ENCODE peak calls at places on chromosomes 11 and 22, in eight cellular contexts. M is HFF-Myc, T is Calu3, J is nephron progenitor cell, S is K562, L is neural crest cell, C is stomach, U is kidney. D is an unnamed sample.

GRCh38 chr11:110173775-110174644 is 80.8 kb downstream of the ZC3H12C start:
- DNase-seq in M (peak), T (peak), J (peak), S (peak), L (peak), C (peak), U (no peak), D (no peak)

GRCh38 chr11:2736577-2737225 is 36.9 kb upstream of the KCNQ1OT1 start:
- DNase-seq in M (no peak), T (no peak), J (no peak), S (no peak), L (no peak), C (no peak), U (peak), D (no peak)

GRCh38 chr11:114053406-114053805 is 6.1 kb upstream of the ZBTB16 start:
- DNase-seq in M (no peak), T (no peak), J (no peak), S (no peak), L (no peak), C (no peak), U (no peak), D (no peak)

GRCh38 chr11:94880216-94880615 is 93.1 kb downstream of the CWC15 start:
- DNase-seq in M (no peak), T (no peak), J (no peak), S (no peak), L (no peak), C (no peak), U (no peak), D (no peak)

GRCh38 chr11:2911088-2912037 is 17.9 kb downstream of the PHLDA2 start:
- DNase-seq in M (no peak), T (no peak), J (no peak), S (no peak), L (no peak), C (no peak), U (no peak), D (no peak)

GRCh38 chr22:22123118-22123959 is 121.2 kb upstream of the VPREB1 start:
- DNase-seq in M (no peak), T (no peak), J (no peak), S (no peak), L (no peak), C (no peak), U (no peak), D (no peak)

GRCh38 chr11:30197869-30198268 is 32.9 kb upstream of the FSHB start:
- DNase-seq in M (no peak), T (no peak), J (no peak), S (no peak), L (no peak), C (no peak), U (no peak), D (no peak)

GRCh38 chr22:39907035-39907434 is 6.2 kb downstream of the GRAP2 start:
- DNase-seq in M (no peak), T (no peak), J (no peak), S (no peak), L (no peak), C (no peak), U (no peak), D (no peak)

GRCh38 chr11:2094354-2095197 is 44.6 kb downstream of the IGF2 start:
- DNase-seq in M (no peak), T (no peak), J (no peak), S (no peak), L (no peak), C (no peak), U (peak), D (no peak)

GRCh38 chr11:10926801-10927200 is 68.9 kb upstream of the ZBED5 start:
- DNase-seq in M (no peak), T (no peak), J (no peak), S (no peak), L (no peak), C (no peak), U (no peak), D (no peak)

GRCh38 chr11:76232026-76232665 is 25.8 kb upstream of the WNT11 start:
- DNase-seq in M (no peak), T (no peak), J (no peak), S (peak), L (no peak), C (no peak), U (peak), D (no peak)

GRCh38 chr11:64355078-64355940 is 3.7 kb upstream of the RPS6KA4 start:
- DNase-seq in M (peak), T (peak), J (peak), S (peak), L (peak), C (peak), U (peak), D (no peak)

GRCh38 chr11:8688414-8689362 is 6.1 kb downstream of the RPL27A start:
- DNase-seq in M (peak), T (peak), J (peak), S (peak), L (peak), C (peak), U (peak), D (peak)

GRCh38 chr22:19998991-19999820 is 17.4 kb downstream of the ARVCF start:
- DNase-seq in M (no peak), T (no peak), J (no peak), S (peak), L (no peak), C (no peak), U (peak), D (no peak)

GRCh38 chr11:118841469-118842222 is 42.0 kb upstream of the CXCR5 start:
- DNase-seq in M (no peak), T (no peak), J (no peak), S (no peak), L (no peak), C (no peak), U (no peak), D (no peak)

GRCh38 chr11:69721745-69722144 is 17.9 kb upstream of the FGF19 start:
- DNase-seq in M (no peak), T (peak), J (no peak), S (no peak), L (no peak), C (no peak), U (no peak), D (no peak)

GRCh38 chr11:74570266-74571061 is 21.9 kb upstream of the POLD3 start:
- DNase-seq in M (no peak), T (peak), J (peak), S (peak), L (peak), C (peak), U (no peak), D (no peak)

GRCh38 chr11:101211407-101211975 is 81.9 kb upstream of the PGR start:
- DNase-seq in M (no peak), T (no peak), J (no peak), S (no peak), L (no peak), C (no peak), U (no peak), D (no peak)

GRCh38 chr22:24727218-24727851 is 47.2 kb downstream of the PIWIL3 start:
- DNase-seq in M (peak), T (peak), J (no peak), S (peak), L (no peak), C (peak), U (no peak), D (no peak)

GRCh38 chr22:42142771-42143461 is 12.3 kb upstream of the CYP2D6 start:
- DNase-seq in M (no peak), T (no peak), J (no peak), S (no peak), L (no peak), C (no peak), U (peak), D (no peak)

GRCh38 chr22:49956418-49956770 is 4.2 kb upstream of the PIM3 start:
- DNase-seq in M (no peak), T (no peak), J (no peak), S (no peak), L (no peak), C (peak), U (peak), D (no peak)

GRCh38 chr11:61477734-61478148 is 30.8 kb upstream of the LRRC10B start:
- DNase-seq in M (no peak), T (peak), J (peak), S (peak), L (peak), C (peak), U (no peak), D (no peak)

GRCh38 chr11:31903225-31904074 is 92.3 kb upstream of the PAX6 start:
- DNase-seq in M (no peak), T (no peak), J (no peak), S (no peak), L (no peak), C (no peak), U (no peak), D (no peak)

GRCh38 chr11:83599066-83599465 is 312.9 kb upstream of the CCDC90B start:
- DNase-seq in M (no peak), T (no peak), J (no peak), S (no peak), L (no peak), C (no peak), U (no peak), D (no peak)

GRCh38 chr22:29689872-29690213 is 30.0 kb upstream of the CABP7 start:
- DNase-seq in M (no peak), T (peak), J (peak), S (no peak), L (peak), C (peak), U (no peak), D (no peak)

GRCh38 chr11:57181678-57182305 is at the start of gene LRRC55:
- DNase-seq in M (no peak), T (no peak), J (no peak), S (no peak), L (no peak), C (no peak), U (no peak), D (no peak)

GRCh38 chr11:87368151-87368550 is 330.4 kb downstream of the TMEM135 start:
- DNase-seq in M (no peak), T (no peak), J (no peak), S (no peak), L (no peak), C (no peak), U (no peak), D (no peak)

GRCh38 chr11:46333129-46333947 is 13.9 kb upstream of the DGKZ start:
- DNase-seq in M (no peak), T (no peak), J (peak), S (no peak), L (no peak), C (no peak), U (no peak), D (no peak)

GRCh38 chr11:2582436-2582931 is 117.3 kb downstream of the KCNQ1OT1 start:
- DNase-seq in M (no peak), T (no peak), J (no peak), S (no peak), L (no peak), C (peak), U (peak), D (peak)

GRCh38 chr11:77530879-77531278 is 57.0 kb upstream of the PAK1 start:
- DNase-seq in M (no peak), T (no peak), J (no peak), S (no peak), L (no peak), C (no peak), U (no peak), D (no peak)

GRCh38 chr11:69815973-69816372 is 3.2 kb downstream of the FGF3 start:
- DNase-seq in M (no peak), T (no peak), J (no peak), S (no peak), L (no peak), C (no peak), U (no peak), D (no peak)

GRCh38 chr11:108805030-108805429 is 140.2 kb downstream of the DDX10 start:
- DNase-seq in M (no peak), T (no peak), J (no peak), S (no peak), L (no peak), C (no peak), U (no peak), D (no peak)

GRCh38 chr11:41895106-41895505 is 435.7 kb upstream of the LRRC4C start:
- DNase-seq in M (no peak), T (no peak), J (no peak), S (no peak), L (no peak), C (no peak), U (no peak), D (no peak)

GRCh38 chr11:24145411-24145810 is 351.4 kb upstream of the LUZP2 start:
- DNase-seq in M (no peak), T (no peak), J (no peak), S (no peak), L (no peak), C (no peak), U (no peak), D (no peak)

GRCh38 chr22:24706050-24706449 is 68.5 kb downstream of the PIWIL3 start:
- DNase-seq in M (no peak), T (peak), J (peak), S (peak), L (no peak), C (no peak), U (no peak), D (no peak)

GRCh38 chr11:110076388-110076965 is 16.7 kb upstream of the ZC3H12C start:
- DNase-seq in M (no peak), T (no peak), J (peak), S (no peak), L (no peak), C (no peak), U (no peak), D (no peak)

GRCh38 chr11:27040302-27041115 is at the start of gene BBOX1:
- DNase-seq in M (no peak), T (peak), J (no peak), S (no peak), L (no peak), C (no peak), U (peak), D (no peak)

GRCh38 chr11:27041141-27041869 is 690 bp downstream of the BBOX1 start:
- DNase-seq in M (no peak), T (no peak), J (no peak), S (no peak), L (no peak), C (no peak), U (no peak), D (no peak)

GRCh38 chr11:27039873-27040272 is 742 bp upstream of the BBOX1 start:
- DNase-seq in M (no peak), T (no peak), J (no peak), S (no peak), L (no peak), C (no peak), U (no peak), D (no peak)
- TF ChIP-seq CTCF in M (no peak), T (no peak), J (no peak), S (no peak), L (no peak), C (no peak), U (no peak), D (no peak)

DNA sequence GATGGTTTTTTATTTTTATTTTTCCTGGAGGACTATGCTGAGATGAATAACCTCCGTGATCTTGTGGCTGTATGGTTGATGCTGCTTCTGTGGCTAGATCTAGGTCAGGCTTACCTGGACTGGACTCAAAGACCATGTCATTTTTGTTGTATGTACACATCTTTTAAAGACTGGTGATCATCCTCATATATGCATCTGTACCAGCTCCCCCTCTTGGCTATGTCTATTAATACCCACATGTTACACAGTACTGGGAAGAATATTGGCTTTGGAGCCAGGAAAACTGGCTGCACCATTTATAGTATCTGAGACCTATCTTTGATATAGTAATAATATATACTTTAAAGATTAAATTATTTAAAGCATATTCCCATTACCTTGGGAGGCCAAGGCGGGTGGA is 18.4 kb upstream of the PITPNB start:
- DNase-seq in M (no peak), T (no peak), J (no peak), S (no peak), L (no peak), C (no peak), U (no peak), D (no peak)
- TF ChIP-seq CTCF in M (no peak), T (no peak), J (no peak), S (no peak), L (no peak), C (no peak), U (no peak), D (peak)

GRCh38 chr22:46990937-46991520 is 228.6 kb downstream of the TBC1D22A start:
- DNase-seq in M (no peak), T (no peak), J (no peak), S (no peak), L (no peak), C (no peak), U (no peak), D (no peak)
- TF ChIP-seq CTCF in M (no peak), T (no peak), J (no peak), S (no peak), L (no peak), C (no peak), U (no peak), D (no peak)

GRCh38 chr11:124633355-124633754 is 10.7 kb downstream of the TBRG1 start:
- DNase-seq in M (no peak), T (no peak), J (no peak), S (peak), L (no peak), C (no peak), U (no peak), D (no peak)
- TF ChIP-seq CTCF in M (peak), T (no peak), J (no peak), S (peak), L (peak), C (no peak), U (no peak), D (peak)

DNA sequence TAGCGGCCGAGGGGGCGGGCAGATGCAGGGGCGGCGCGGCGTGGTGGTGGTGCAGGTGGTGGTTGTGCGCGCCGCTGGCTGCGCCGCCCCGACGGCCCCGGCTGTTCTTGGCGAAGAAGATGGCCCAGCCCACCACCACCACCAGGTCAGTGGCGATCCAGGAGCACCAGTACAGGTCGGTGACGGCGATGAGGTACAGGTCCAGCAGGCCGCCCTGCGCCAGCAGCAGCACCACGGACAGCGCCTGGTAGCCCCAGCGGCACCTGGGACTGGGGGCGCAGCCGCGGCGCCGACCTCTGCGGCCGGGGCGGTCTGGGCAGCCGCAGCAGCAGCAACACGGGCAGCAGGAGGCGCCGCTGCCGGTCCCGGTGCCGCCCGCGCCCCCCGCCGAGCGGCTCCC is 879 bp downstream of the TMEM121B start:
- DNase-seq in M (no peak), T (peak), J (peak), S (peak), L (peak), C (peak), U (peak), D (peak)
- TF ChIP-seq CTCF in M (no peak), T (no peak), J (no peak), S (no peak), L (no peak), C (no peak), U (no peak), D (no peak)

DNA sequence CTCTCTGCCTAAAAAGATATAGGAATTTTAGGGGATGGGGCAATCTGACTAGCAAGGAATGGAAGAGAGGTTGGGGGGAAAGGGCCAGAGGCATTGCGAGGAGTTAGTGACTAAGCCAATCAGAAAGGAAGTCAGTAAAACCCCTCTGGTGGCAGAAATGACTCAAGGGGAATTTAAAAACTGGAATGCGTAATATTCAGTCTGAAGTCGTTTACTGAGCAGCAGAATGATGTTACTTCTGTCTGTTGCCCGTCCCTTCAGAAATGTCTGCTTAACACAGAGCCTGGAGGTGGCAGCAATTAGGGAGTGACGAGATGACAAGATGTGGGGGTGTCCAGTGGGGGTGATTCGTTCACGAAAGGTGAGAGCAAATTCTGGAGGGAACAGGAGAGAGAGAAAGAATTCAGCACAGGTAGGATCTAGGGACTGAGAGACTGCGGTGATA is 107.7 kb upstream of the CLMP start:
- DNase-seq in M (peak), T (no peak), J (no peak), S (no peak), L (no peak), C (no peak), U (no peak), D (no peak)
- TF ChIP-seq CTCF in M (peak), T (no peak), J (no peak), S (no peak), L (peak), C (no peak), U (no peak), D (peak)

GRCh38 chr22:38724176-38724575 is 18.4 kb downstream of the GTPBP1 start:
- DNase-seq in M (no peak), T (no peak), J (no peak), S (no peak), L (no peak), C (no peak), U (peak), D (no peak)

GRCh38 chr22:38725900-38726655 is 20.3 kb downstream of the GTPBP1 start:
- DNase-seq in M (no peak), T (no peak), J (no peak), S (no peak), L (no peak), C (no peak), U (peak), D (no peak)

GRCh38 chr22:38727530-38728451 is 22.0 kb downstream of the GTPBP1 start:
- DNase-seq in M (no peak), T (no peak), J (no peak), S (no peak), L (no peak), C (no peak), U (peak), D (no peak)

GRCh38 chr22:38727123-38727522 is 21.4 kb downstream of the GTPBP1 start:
- DNase-seq in M (no peak), T (no peak), J (no peak), S (no peak), L (no peak), C (no peak), U (peak), D (no peak)

GRCh38 chr22:38724926-38725571 is 19.3 kb downstream of the GTPBP1 start:
- DNase-seq in M (no peak), T (peak), J (no peak), S (no peak), L (no peak), C (no peak), U (no peak), D (no peak)
- TF ChIP-seq CTCF in M (peak), T (peak), J (peak), S (peak), L (peak), C (no peak), U (peak), D (peak)

D was measured in type B pancreatic cell.